ENCODE peak calls at places on chromosomes 5 and 9, in four cellular contexts. One of them, this sample, is unnamed.

GRCh38 chr9:92064711-92065110 is 50.5 kb downstream of the SPTLC1 start:
- DNase-seq in neural progenitor cell: no peak
- DNase-seq in SK-N-SH: no peak
- DNase-seq in MM.1S: no peak
- DNase-seq in this sample: no peak

GRCh38 chr9:38621434-38622082 is 1.2 kb upstream of the ANKRD18A start:
- DNase-seq in neural progenitor cell: peak
- DNase-seq in SK-N-SH: peak
- DNase-seq in MM.1S: peak
- DNase-seq in this sample: no peak

GRCh38 chr9:99400184-99400731 is 178.2 kb downstream of the SEC61B start:
- DNase-seq in neural progenitor cell: peak
- DNase-seq in SK-N-SH: peak
- DNase-seq in MM.1S: no peak
- DNase-seq in this sample: no peak

GRCh38 chr5:107781451-107781850 is 110.7 kb upstream of the EFNA5 start:
- DNase-seq in neural progenitor cell: no peak
- DNase-seq in SK-N-SH: no peak
- DNase-seq in MM.1S: no peak
- DNase-seq in this sample: no peak

GRCh38 chr5:109005611-109006010 is 257.9 kb downstream of the FER start:
- DNase-seq in neural progenitor cell: no peak
- DNase-seq in SK-N-SH: no peak
- DNase-seq in MM.1S: no peak
- DNase-seq in this sample: no peak

GRCh38 chr5:135391123-135391868 is 7.7 kb downstream of the MACROH2A1 start:
- DNase-seq in neural progenitor cell: peak
- DNase-seq in SK-N-SH: no peak
- DNase-seq in MM.1S: no peak
- DNase-seq in this sample: no peak

GRCh38 chr5:146510528-146510927 is 5.5 kb downstream of the GPR151 start:
- DNase-seq in neural progenitor cell: no peak
- DNase-seq in SK-N-SH: no peak
- DNase-seq in MM.1S: no peak
- DNase-seq in this sample: no peak

GRCh38 chr5:172875372-172876279 is 41.6 kb downstream of the ERGIC1 start:
- DNase-seq in neural progenitor cell: no peak
- DNase-seq in SK-N-SH: peak
- DNase-seq in MM.1S: no peak
- DNase-seq in this sample: no peak

GRCh38 chr5:44390332-44390731 is 1.1 kb upstream of the FGF10 start:
- DNase-seq in neural progenitor cell: no peak
- DNase-seq in SK-N-SH: no peak
- DNase-seq in MM.1S: no peak
- DNase-seq in this sample: no peak

GRCh38 chr5:108503986-108504385 is 122.1 kb upstream of the FBXL17 start:
- DNase-seq in neural progenitor cell: no peak
- DNase-seq in SK-N-SH: no peak
- DNase-seq in MM.1S: no peak
- DNase-seq in this sample: no peak

GRCh38 chr9:133305731-133306130 is 30.3 kb downstream of the SURF6 start:
- DNase-seq in neural progenitor cell: no peak
- DNase-seq in SK-N-SH: no peak
- DNase-seq in MM.1S: no peak
- DNase-seq in this sample: no peak

GRCh38 chr5:145743396-145744061 is 91.6 kb downstream of the PRELID2 start:
- DNase-seq in neural progenitor cell: no peak
- DNase-seq in SK-N-SH: no peak
- DNase-seq in MM.1S: no peak
- DNase-seq in this sample: no peak

GRCh38 chr9:130118841-130119520 is 53.2 kb upstream of the NCS1 start:
- DNase-seq in neural progenitor cell: peak
- DNase-seq in SK-N-SH: peak
- DNase-seq in MM.1S: no peak
- DNase-seq in this sample: no peak

DNA sequence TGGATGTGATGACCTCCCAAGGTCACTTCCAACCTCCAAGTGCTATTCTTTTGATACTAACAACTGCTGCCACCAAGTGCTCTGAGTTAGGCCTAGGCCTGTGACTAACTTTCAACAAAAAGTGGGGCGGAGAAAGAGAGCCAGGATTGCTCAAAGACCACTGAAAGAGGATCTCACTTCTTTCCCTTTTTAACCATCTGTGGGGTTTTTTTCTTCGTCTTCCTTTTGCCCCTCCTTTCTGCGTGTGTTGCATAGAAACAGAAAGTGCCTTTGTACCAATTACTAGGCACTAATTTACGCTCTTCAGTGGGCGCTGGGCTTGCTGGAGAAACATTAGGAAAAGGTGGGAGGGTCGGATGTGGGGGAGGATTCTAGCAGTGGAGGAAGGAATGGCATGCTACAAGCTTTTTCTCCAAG is 8.0 kb downstream of the KLF9 start:
- DNase-seq in neural progenitor cell: peak
- DNase-seq in SK-N-SH: no peak
- DNase-seq in MM.1S: no peak
- DNase-seq in this sample: no peak
- H2AFZ ChIP-seq in neural progenitor cell: no peak
- H2AFZ ChIP-seq in SK-N-SH: no peak
- H2AFZ ChIP-seq in MM.1S: peak
- H2AFZ ChIP-seq in this sample: no peak

GRCh38 chr5:59666709-59667108 is 226.8 kb downstream of the PDE4D start:
- DNase-seq in neural progenitor cell: no peak
- DNase-seq in SK-N-SH: no peak
- DNase-seq in MM.1S: no peak
- DNase-seq in this sample: no peak

GRCh38 chr5:59665086-59665831 is 228.3 kb downstream of the PDE4D start:
- DNase-seq in neural progenitor cell: no peak
- DNase-seq in SK-N-SH: no peak
- DNase-seq in MM.1S: no peak
- DNase-seq in this sample: no peak

GRCh38 chr5:59661306-59661705 is 232.2 kb downstream of the PDE4D start:
- DNase-seq in neural progenitor cell: no peak
- DNase-seq in SK-N-SH: no peak
- DNase-seq in MM.1S: no peak
- DNase-seq in this sample: no peak

GRCh38 chr5:59660737-59661136 is 232.8 kb downstream of the PDE4D start:
- DNase-seq in neural progenitor cell: no peak
- DNase-seq in SK-N-SH: peak
- DNase-seq in MM.1S: peak
- DNase-seq in this sample: no peak

DNA sequence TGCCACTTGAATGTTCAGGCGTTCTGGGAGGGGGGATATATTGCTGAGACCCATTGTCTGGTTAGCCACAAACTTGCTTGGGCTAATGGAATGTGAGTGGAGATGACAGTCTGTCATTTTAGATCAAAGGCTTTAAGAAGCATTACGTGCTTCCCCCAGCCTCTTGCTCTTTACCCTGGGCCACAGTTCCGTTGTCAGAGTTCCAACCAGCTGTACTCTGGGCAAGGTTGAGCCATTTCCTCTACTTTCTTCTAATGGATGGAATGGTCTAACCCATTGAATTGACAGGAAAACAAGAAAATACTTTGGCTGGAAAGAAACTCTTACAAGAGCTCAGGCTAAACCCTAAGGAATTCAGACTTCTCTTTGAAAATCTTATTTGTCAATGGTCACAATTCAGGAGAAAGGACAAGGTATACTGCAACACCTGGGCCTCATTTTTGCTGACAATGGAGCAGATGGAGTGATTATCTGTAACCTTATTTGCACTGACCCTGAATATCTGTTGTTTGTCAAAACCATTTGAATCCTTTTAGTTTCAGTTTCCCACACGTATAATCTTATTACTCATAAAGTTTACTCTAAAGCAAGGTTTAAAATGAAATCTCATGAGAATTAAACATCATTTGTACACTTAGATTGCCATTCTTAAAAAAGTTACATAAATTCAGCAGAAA is 231.4 kb downstream of the PDE4D start:
- DNase-seq in neural progenitor cell: no peak
- DNase-seq in SK-N-SH: peak
- DNase-seq in MM.1S: peak
- DNase-seq in this sample: no peak
- H2AFZ ChIP-seq in neural progenitor cell: peak
- H2AFZ ChIP-seq in SK-N-SH: peak
- H2AFZ ChIP-seq in MM.1S: peak
- H2AFZ ChIP-seq in this sample: no peak

GRCh38 chr5:96851312-96852062 is 24.8 kb upstream of the ERAP2 start:
- DNase-seq in neural progenitor cell: peak
- DNase-seq in SK-N-SH: no peak
- DNase-seq in MM.1S: no peak
- DNase-seq in this sample: no peak
- H2AFZ ChIP-seq in neural progenitor cell: peak
- H2AFZ ChIP-seq in SK-N-SH: no peak
- H2AFZ ChIP-seq in MM.1S: no peak
- H2AFZ ChIP-seq in this sample: no peak

GRCh38 chr5:95852567-95852966 is 30.0 kb upstream of the GLRX start:
- DNase-seq in neural progenitor cell: no peak
- DNase-seq in SK-N-SH: no peak
- DNase-seq in MM.1S: no peak
- DNase-seq in this sample: no peak

GRCh38 chr5:95853490-95853889 is 31.0 kb upstream of the GLRX start:
- DNase-seq in neural progenitor cell: no peak
- DNase-seq in SK-N-SH: no peak
- DNase-seq in MM.1S: no peak
- DNase-seq in this sample: no peak

GRCh38 chr5:95848701-95849100 is 26.2 kb upstream of the GLRX start:
- DNase-seq in neural progenitor cell: no peak
- DNase-seq in SK-N-SH: no peak
- DNase-seq in MM.1S: no peak
- DNase-seq in this sample: no peak

GRCh38 chr5:95847261-95847592 is 24.7 kb upstream of the GLRX start:
- DNase-seq in neural progenitor cell: no peak
- DNase-seq in SK-N-SH: no peak
- DNase-seq in MM.1S: no peak
- DNase-seq in this sample: no peak

GRCh38 chr5:95850391-95850894 is 27.9 kb upstream of the GLRX start:
- DNase-seq in neural progenitor cell: no peak
- DNase-seq in SK-N-SH: no peak
- DNase-seq in MM.1S: no peak
- DNase-seq in this sample: no peak
- H2AFZ ChIP-seq in neural progenitor cell: no peak
- H2AFZ ChIP-seq in SK-N-SH: no peak
- H2AFZ ChIP-seq in MM.1S: no peak
- H2AFZ ChIP-seq in this sample: no peak